ENCODE peak calls at places on chromosomes 13 and 19, in four cellular contexts. One of them, this sample, is unnamed.

GRCh38 chr13:46721054-46721453 is 75.9 kb downstream of the ESD start:
- DNase-seq in H9: no peak
- DNase-seq in cardiac muscle cell: peak; percentile 67
- DNase-seq in GM12865: peak; percentile 53
- DNase-seq in this sample: peak; percentile 36

GRCh38 chr13:104875008-104875762 is 1660.3 kb downstream of the EFNB2 start:
- DNase-seq in H9: no peak
- DNase-seq in cardiac muscle cell: no peak
- DNase-seq in GM12865: peak; percentile 14
- DNase-seq in this sample: no peak

GRCh38 chr19:19740755-19741154 is 7.8 kb upstream of the ZNF14 start:
- DNase-seq in H9: peak; percentile 21
- DNase-seq in cardiac muscle cell: no peak
- DNase-seq in GM12865: no peak
- DNase-seq in this sample: no peak

GRCh38 chr19:6271721-6272410 is 7.9 kb downstream of the MLLT1 start:
- DNase-seq in H9: peak; percentile 48
- DNase-seq in cardiac muscle cell: peak; percentile 71
- DNase-seq in GM12865: no peak
- DNase-seq in this sample: peak; percentile 65

GRCh38 chr19:21474671-21475181 is 30.7 kb upstream of the ZNF429 start:
- DNase-seq in H9: peak; percentile 95
- DNase-seq in cardiac muscle cell: peak; percentile 92
- DNase-seq in GM12865: peak; percentile 10
- DNase-seq in this sample: peak; percentile 32

GRCh38 chr13:40580566-40581276 is 85.7 kb downstream of the FOXO1 start:
- DNase-seq in H9: no peak
- DNase-seq in cardiac muscle cell: no peak
- DNase-seq in GM12865: no peak
- DNase-seq in this sample: no peak

GRCh38 chr13:40313269-40314200 is 352.9 kb downstream of the FOXO1 start:
- DNase-seq in H9: no peak
- DNase-seq in cardiac muscle cell: no peak
- DNase-seq in GM12865: no peak
- DNase-seq in this sample: no peak

GRCh38 chr13:29507356-29507755 is 88.1 kb downstream of the SLC7A1 start:
- DNase-seq in H9: no peak
- DNase-seq in cardiac muscle cell: no peak
- DNase-seq in GM12865: no peak
- DNase-seq in this sample: no peak

GRCh38 chr19:8512991-8513686 is 828 bp downstream of the ZNF414 start:
- DNase-seq in H9: peak; percentile 42
- DNase-seq in cardiac muscle cell: no peak
- DNase-seq in GM12865: no peak
- DNase-seq in this sample: no peak

GRCh38 chr19:38044267-38045111 is 137.5 kb downstream of the SIPA1L3 start:
- DNase-seq in H9: no peak
- DNase-seq in cardiac muscle cell: no peak
- DNase-seq in GM12865: peak; percentile 29
- DNase-seq in this sample: peak; percentile 74

GRCh38 chr19:44111910-44112463 is 1.2 kb upstream of the ZNF225 start:
- DNase-seq in H9: peak; percentile 94
- DNase-seq in cardiac muscle cell: peak; percentile 85
- DNase-seq in GM12865: peak; percentile 22
- DNase-seq in this sample: peak; percentile 73

GRCh38 chr19:49459388-49459787 is 6.4 kb downstream of the ALDH16A1 start:
- DNase-seq in H9: no peak
- DNase-seq in cardiac muscle cell: no peak
- DNase-seq in GM12865: no peak
- DNase-seq in this sample: no peak

GRCh38 chr13:25301347-25302113 is at the start of gene NUP58:
- DNase-seq in H9: peak; percentile 85
- DNase-seq in cardiac muscle cell: peak; percentile 93
- DNase-seq in GM12865: peak; percentile 97
- DNase-seq in this sample: peak; percentile 92

GRCh38 chr13:95556981-95557380 is 4.5 kb downstream of the CLDN10 start:
- DNase-seq in H9: no peak
- DNase-seq in cardiac muscle cell: no peak
- DNase-seq in GM12865: no peak
- DNase-seq in this sample: no peak

GRCh38 chr19:33393286-33394005 is 19.9 kb downstream of the CEBPG start:
- DNase-seq in H9: no peak
- DNase-seq in cardiac muscle cell: no peak
- DNase-seq in GM12865: no peak
- DNase-seq in this sample: no peak

GRCh38 chr19:43735957-43736356 is 18.8 kb downstream of the SMG9 start:
- DNase-seq in H9: no peak
- DNase-seq in cardiac muscle cell: no peak
- DNase-seq in GM12865: no peak
- DNase-seq in this sample: peak; percentile 73

GRCh38 chr19:46019270-46019669 is 3.6 kb downstream of the PGLYRP1 start:
- DNase-seq in H9: no peak
- DNase-seq in cardiac muscle cell: no peak
- DNase-seq in GM12865: no peak
- DNase-seq in this sample: no peak

GRCh38 chr19:50457300-50457699 is 19.0 kb upstream of the EMC10 start:
- DNase-seq in H9: no peak
- DNase-seq in cardiac muscle cell: no peak
- DNase-seq in GM12865: no peak
- DNase-seq in this sample: no peak

GRCh38 chr13:70985371-70985770 is 877.1 kb upstream of the KLHL1 start:
- DNase-seq in H9: no peak
- DNase-seq in cardiac muscle cell: no peak
- DNase-seq in GM12865: no peak
- DNase-seq in this sample: no peak

DNA sequence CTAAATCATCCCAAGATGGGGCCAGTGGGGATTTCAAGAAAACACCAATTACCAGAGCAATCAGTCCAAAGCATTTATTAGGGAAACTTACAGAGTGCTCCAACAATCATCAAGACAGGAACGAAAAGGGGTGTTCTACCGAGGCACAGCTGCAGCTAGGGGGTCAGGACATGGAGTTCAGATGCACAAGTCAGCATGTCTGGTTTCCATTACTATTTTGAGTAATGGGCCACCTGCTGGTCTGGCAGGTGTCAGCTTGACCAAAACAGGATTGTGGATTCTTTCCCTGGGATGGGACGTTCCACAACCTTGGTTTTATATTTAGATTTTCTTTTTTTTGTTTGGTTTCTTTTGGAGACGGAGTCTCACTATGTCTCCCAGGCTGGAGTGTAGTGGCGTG is 3.9 kb upstream of the UBL5 start:
- DNase-seq in H9: no peak
- DNase-seq in cardiac muscle cell: no peak
- DNase-seq in GM12865: no peak
- DNase-seq in this sample: no peak
- TF ChIP-seq CTCF in H9: no peak
- TF ChIP-seq CTCF in cardiac muscle cell: no peak
- TF ChIP-seq CTCF in GM12865: no peak
- TF ChIP-seq CTCF in this sample: peak; percentile 15

DNA sequence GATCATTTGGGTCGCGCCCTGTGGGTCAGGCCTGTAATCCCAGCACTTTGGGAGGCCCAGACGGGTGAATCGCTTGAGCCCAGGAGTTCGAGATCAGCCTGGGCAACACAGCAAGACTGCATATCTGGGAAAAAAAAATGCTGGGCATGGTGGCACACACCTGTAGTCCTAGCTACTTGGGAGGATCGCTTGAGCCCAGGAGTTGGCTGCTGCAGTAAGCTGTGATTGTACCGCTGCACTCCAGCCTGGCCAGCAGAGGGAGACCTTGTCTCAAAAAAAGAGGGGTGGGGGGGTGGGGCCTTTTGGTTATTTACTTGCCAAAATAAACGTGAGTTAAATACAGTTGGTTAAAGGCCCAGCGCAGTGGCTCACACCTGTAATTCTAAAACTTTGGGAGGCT is 9.8 kb upstream of the ZNF544 start:
- DNase-seq in H9: peak; percentile 73
- DNase-seq in cardiac muscle cell: peak; percentile 18
- DNase-seq in GM12865: peak; percentile 56
- DNase-seq in this sample: no peak
- TF ChIP-seq CTCF in H9: peak; percentile 72
- TF ChIP-seq CTCF in cardiac muscle cell: peak; percentile 13
- TF ChIP-seq CTCF in GM12865: peak; percentile 22
- TF ChIP-seq CTCF in this sample: peak; percentile 70

GRCh38 chr13:59545007-59545406 is 618.7 kb downstream of the DIAPH3 start:
- DNase-seq in H9: no peak
- DNase-seq in cardiac muscle cell: no peak
- DNase-seq in GM12865: no peak
- DNase-seq in this sample: no peak
- TF ChIP-seq CTCF in H9: peak; percentile 50
- TF ChIP-seq CTCF in cardiac muscle cell: no peak
- TF ChIP-seq CTCF in GM12865: no peak
- TF ChIP-seq CTCF in this sample: no peak

GRCh38 chr19:52945652-52946321 is 16.9 kb downstream of the ZNF816 start:
- DNase-seq in H9: peak; percentile 73
- DNase-seq in cardiac muscle cell: no peak
- DNase-seq in GM12865: no peak
- DNase-seq in this sample: no peak
- TF ChIP-seq CTCF in H9: no peak
- TF ChIP-seq CTCF in cardiac muscle cell: no peak
- TF ChIP-seq CTCF in GM12865: no peak
- TF ChIP-seq CTCF in this sample: no peak

GRCh38 chr19:18571564-18572344 is at the start of gene UBA52:
- DNase-seq in H9: peak; percentile 99
- DNase-seq in cardiac muscle cell: peak; percentile 99
- DNase-seq in GM12865: peak; percentile 99
- DNase-seq in this sample: peak; percentile 97

GRCh38 chr19:18577365-18577914 is 5.8 kb downstream of the UBA52 start:
- DNase-seq in H9: no peak
- DNase-seq in cardiac muscle cell: no peak
- DNase-seq in GM12865: no peak
- DNase-seq in this sample: no peak

GRCh38 chr19:18574691-18575291 is 3.1 kb downstream of the UBA52 start:
- DNase-seq in H9: no peak
- DNase-seq in cardiac muscle cell: no peak
- DNase-seq in GM12865: no peak
- DNase-seq in this sample: no peak

GRCh38 chr19:18580311-18580710 is 8.3 kb upstream of the REX1BD start:
- DNase-seq in H9: no peak
- DNase-seq in cardiac muscle cell: no peak
- DNase-seq in GM12865: no peak
- DNase-seq in this sample: no peak

DNA sequence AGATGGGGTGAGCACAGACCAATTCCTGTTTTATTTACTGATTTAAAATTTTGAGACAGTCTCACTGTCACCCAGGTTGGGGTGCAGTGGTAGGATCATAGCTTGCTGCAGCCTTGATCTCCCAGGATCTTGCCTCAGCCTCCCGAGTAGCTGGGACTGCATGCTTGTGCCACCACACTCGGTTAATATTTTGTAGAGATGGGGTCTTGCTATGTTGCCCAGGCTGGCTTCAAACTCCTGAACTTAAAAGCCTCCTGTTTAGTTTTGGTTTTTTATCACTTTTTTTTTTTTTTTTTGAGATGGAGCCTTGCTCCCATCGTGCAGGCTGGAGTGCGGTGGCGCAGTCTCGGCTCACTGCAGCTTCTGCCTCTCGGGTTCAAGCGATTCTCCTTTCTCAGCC is 4.7 kb downstream of the UBA52 start:
- DNase-seq in H9: no peak
- DNase-seq in cardiac muscle cell: no peak
- DNase-seq in GM12865: peak; percentile 33
- DNase-seq in this sample: no peak
- TF ChIP-seq CTCF in H9: no peak
- TF ChIP-seq CTCF in cardiac muscle cell: no peak
- TF ChIP-seq CTCF in GM12865: no peak
- TF ChIP-seq CTCF in this sample: no peak

GRCh38 chr19:10566408-10566657 is 523 bp upstream of the KRI1 start:
- DNase-seq in H9: no peak
- DNase-seq in cardiac muscle cell: no peak
- DNase-seq in GM12865: no peak
- DNase-seq in this sample: no peak

GRCh38 chr19:10566658-10567410 is 1.0 kb upstream of the KRI1 start:
- DNase-seq in H9: no peak
- DNase-seq in cardiac muscle cell: no peak
- DNase-seq in GM12865: peak; percentile 91
- DNase-seq in this sample: no peak

GRCh38 chr19:10565028-10565566 is 713 bp downstream of the KRI1 start:
- DNase-seq in H9: peak; percentile 53
- DNase-seq in cardiac muscle cell: peak; percentile 50
- DNase-seq in GM12865: peak; percentile 79
- DNase-seq in this sample: no peak

GRCh38 chr19:10567696-10568443 is 909 bp downstream of the CDKN2D start:
- DNase-seq in H9: no peak
- DNase-seq in cardiac muscle cell: no peak
- DNase-seq in GM12865: no peak
- DNase-seq in this sample: no peak

GRCh38 chr19:10565567-10566407 is at the start of gene KRI1:
- DNase-seq in H9: peak; percentile 97
- DNase-seq in cardiac muscle cell: peak; percentile 98
- DNase-seq in GM12865: peak; percentile 99
- DNase-seq in this sample: peak; percentile 96
- TF ChIP-seq CTCF in H9: peak; percentile 56
- TF ChIP-seq CTCF in cardiac muscle cell: peak; percentile 20
- TF ChIP-seq CTCF in GM12865: peak; percentile 34
- TF ChIP-seq CTCF in this sample: peak; percentile 66

GRCh38 chr13:43085545-43085944 is 62.2 kb downstream of the DNAJC15 start:
- DNase-seq in H9: no peak
- DNase-seq in cardiac muscle cell: peak; percentile 42
- DNase-seq in GM12865: peak; percentile 34
- DNase-seq in this sample: peak; percentile 41
- TF ChIP-seq CTCF in H9: peak; percentile 65
- TF ChIP-seq CTCF in cardiac muscle cell: peak; percentile 49
- TF ChIP-seq CTCF in GM12865: peak; percentile 23
- TF ChIP-seq CTCF in this sample: peak; percentile 91

GRCh38 chr13:55087085-55087484 is 2053.6 kb upstream of the PRR20A start:
- DNase-seq in H9: peak; percentile 63
- DNase-seq in cardiac muscle cell: no peak
- DNase-seq in GM12865: no peak
- DNase-seq in this sample: no peak
- TF ChIP-seq CTCF in H9: peak; percentile 47
- TF ChIP-seq CTCF in cardiac muscle cell: no peak
- TF ChIP-seq CTCF in GM12865: no peak
- TF ChIP-seq CTCF in this sample: no peak

This sample was measured in HFFc6.